ENCODE peak calls at places on chromosomes 1 and 21, in eight cellular contexts. One of them, this sample, is unnamed.
A peak's percentile ranks its signal among the peaks of the same experiment; 100 is the strongest.

GRCh38 chr1:1972976-1973715 is 30.4 kb downstream of the CFAP74 start:
- DNase-seq in PC-9: no peak
- DNase-seq in right lobe of liver: no peak
- DNase-seq in pancreas: no peak
- DNase-seq in kidney: no peak
- DNase-seq in heart left ventricle: no peak
- DNase-seq in bronchial epithelial cell: no peak
- DNase-seq in IMR-90: no peak
- DNase-seq in this sample: no peak

GRCh38 chr1:15282810-15283474 is 35.9 kb downstream of the FHAD1 start:
- DNase-seq in pancreas: peak; percentile 61
- DNase-seq in PC-9: no peak
- DNase-seq in bronchial epithelial cell: peak; percentile 47
- DNase-seq in right lobe of liver: no peak
- DNase-seq in kidney: peak; percentile 55
- DNase-seq in heart left ventricle: peak; percentile 40
- DNase-seq in IMR-90: no peak
- DNase-seq in this sample: no peak

GRCh38 chr1:225817611-225818061 is 7.7 kb downstream of the EPHX1 start:
- DNase-seq in PC-9: peak; percentile 84
- DNase-seq in pancreas: peak; percentile 90
- DNase-seq in kidney: peak; percentile 88
- DNase-seq in right lobe of liver: peak; percentile 93
- DNase-seq in bronchial epithelial cell: peak; percentile 79
- DNase-seq in IMR-90: peak; percentile 88
- DNase-seq in heart left ventricle: peak; percentile 76
- DNase-seq in this sample: peak; percentile 90

GRCh38 chr1:229273507-229274232 is 2.8 kb downstream of the RAB4A start:
- DNase-seq in IMR-90: no peak
- DNase-seq in bronchial epithelial cell: no peak
- DNase-seq in PC-9: no peak
- DNase-seq in heart left ventricle: no peak
- DNase-seq in pancreas: peak; percentile 40
- DNase-seq in right lobe of liver: peak; percentile 69
- DNase-seq in kidney: no peak
- DNase-seq in this sample: no peak

GRCh38 chr1:202266061-202266765 is 72.6 kb downstream of the LGR6 start:
- DNase-seq in bronchial epithelial cell: no peak
- DNase-seq in IMR-90: no peak
- DNase-seq in PC-9: no peak
- DNase-seq in kidney: no peak
- DNase-seq in right lobe of liver: peak; percentile 12
- DNase-seq in heart left ventricle: no peak
- DNase-seq in pancreas: no peak
- DNase-seq in this sample: no peak

GRCh38 chr1:154344977-154345837 is 19.9 kb downstream of the ATP8B2 start:
- DNase-seq in pancreas: no peak
- DNase-seq in kidney: peak; percentile 73
- DNase-seq in PC-9: no peak
- DNase-seq in bronchial epithelial cell: peak; percentile 41
- DNase-seq in heart left ventricle: no peak
- DNase-seq in IMR-90: peak; percentile 35
- DNase-seq in right lobe of liver: no peak
- DNase-seq in this sample: no peak

GRCh38 chr1:172450524-172450885 is 6.6 kb upstream of the PIGC start:
- DNase-seq in heart left ventricle: no peak
- DNase-seq in PC-9: no peak
- DNase-seq in right lobe of liver: peak; percentile 77
- DNase-seq in kidney: peak; percentile 52
- DNase-seq in pancreas: no peak
- DNase-seq in bronchial epithelial cell: no peak
- DNase-seq in IMR-90: no peak
- DNase-seq in this sample: no peak

GRCh38 chr21:26818911-26819310 is 26.3 kb downstream of the ADAMTS1 start:
- DNase-seq in pancreas: no peak
- DNase-seq in heart left ventricle: no peak
- DNase-seq in right lobe of liver: no peak
- DNase-seq in PC-9: no peak
- DNase-seq in IMR-90: no peak
- DNase-seq in kidney: no peak
- DNase-seq in bronchial epithelial cell: no peak
- DNase-seq in this sample: no peak

GRCh38 chr1:88237026-88237425 is 447.0 kb upstream of the PKN2 start:
- DNase-seq in kidney: no peak
- DNase-seq in IMR-90: peak; percentile 54
- DNase-seq in pancreas: no peak
- DNase-seq in bronchial epithelial cell: no peak
- DNase-seq in right lobe of liver: no peak
- DNase-seq in PC-9: no peak
- DNase-seq in heart left ventricle: no peak
- DNase-seq in this sample: no peak

GRCh38 chr1:71695820-71696219 is 586.5 kb downstream of the NEGR1 start:
- DNase-seq in heart left ventricle: no peak
- DNase-seq in IMR-90: peak; percentile 46
- DNase-seq in kidney: no peak
- DNase-seq in bronchial epithelial cell: peak; percentile 40
- DNase-seq in pancreas: no peak
- DNase-seq in right lobe of liver: no peak
- DNase-seq in PC-9: no peak
- DNase-seq in this sample: no peak

GRCh38 chr1:161824618-161825017 is 58.5 kb downstream of the ATF6 start:
- DNase-seq in kidney: no peak
- DNase-seq in IMR-90: no peak
- DNase-seq in right lobe of liver: no peak
- DNase-seq in heart left ventricle: no peak
- DNase-seq in bronchial epithelial cell: no peak
- DNase-seq in PC-9: no peak
- DNase-seq in pancreas: no peak
- DNase-seq in this sample: no peak

GRCh38 chr1:101314244-101314643 is 77.4 kb downstream of the S1PR1 start:
- DNase-seq in IMR-90: peak; percentile 62
- DNase-seq in PC-9: no peak
- DNase-seq in kidney: no peak
- DNase-seq in bronchial epithelial cell: peak; percentile 78
- DNase-seq in pancreas: no peak
- DNase-seq in heart left ventricle: no peak
- DNase-seq in right lobe of liver: no peak
- DNase-seq in this sample: no peak

GRCh38 chr1:177585492-177586220 is 384.2 kb downstream of the SEC16B start:
- DNase-seq in bronchial epithelial cell: peak; percentile 96
- DNase-seq in heart left ventricle: no peak
- DNase-seq in kidney: no peak
- DNase-seq in PC-9: peak; percentile 41
- DNase-seq in IMR-90: no peak
- DNase-seq in right lobe of liver: no peak
- DNase-seq in pancreas: no peak
- DNase-seq in this sample: no peak

GRCh38 chr1:87398644-87399043 is 70.0 kb downstream of the LMO4 start:
- DNase-seq in kidney: no peak
- DNase-seq in right lobe of liver: no peak
- DNase-seq in pancreas: no peak
- DNase-seq in IMR-90: peak; percentile 77
- DNase-seq in bronchial epithelial cell: peak; percentile 91
- DNase-seq in PC-9: no peak
- DNase-seq in heart left ventricle: no peak
- DNase-seq in this sample: no peak

GRCh38 chr21:44397431-44398031 is 44.1 kb downstream of the TRPM2 start:
- DNase-seq in kidney: peak; percentile 63
- DNase-seq in pancreas: no peak
- DNase-seq in heart left ventricle: no peak
- DNase-seq in right lobe of liver: no peak
- DNase-seq in bronchial epithelial cell: no peak
- DNase-seq in PC-9: no peak
- DNase-seq in IMR-90: no peak
- DNase-seq in this sample: no peak

GRCh38 chr1:19430121-19431068 is 54.9 kb downstream of the CAPZB start:
- DNase-seq in pancreas: no peak
- DNase-seq in IMR-90: peak; percentile 80
- DNase-seq in right lobe of liver: no peak
- DNase-seq in kidney: no peak
- DNase-seq in bronchial epithelial cell: peak; percentile 75
- DNase-seq in PC-9: peak; percentile 33
- DNase-seq in heart left ventricle: no peak
- DNase-seq in this sample: peak; percentile 61

GRCh38 chr1:229124471-229125198 is 146.3 kb upstream of the RAB4A start:
- DNase-seq in kidney: no peak
- DNase-seq in PC-9: no peak
- DNase-seq in pancreas: peak; percentile 50
- DNase-seq in heart left ventricle: no peak
- DNase-seq in IMR-90: no peak
- DNase-seq in bronchial epithelial cell: no peak
- DNase-seq in right lobe of liver: peak; percentile 79
- DNase-seq in this sample: no peak

GRCh38 chr1:116881879-116882520 is 27.7 kb upstream of the PTGFRN start:
- DNase-seq in PC-9: peak; percentile 31
- DNase-seq in pancreas: peak; percentile 81
- DNase-seq in bronchial epithelial cell: peak; percentile 78
- DNase-seq in kidney: no peak
- DNase-seq in IMR-90: peak; percentile 65
- DNase-seq in heart left ventricle: peak; percentile 41
- DNase-seq in right lobe of liver: no peak
- DNase-seq in this sample: peak; percentile 51

GRCh38 chr1:4786061-4786460 is 131.7 kb downstream of the AJAP1 start:
- DNase-seq in kidney: no peak
- DNase-seq in IMR-90: no peak
- DNase-seq in pancreas: no peak
- DNase-seq in PC-9: no peak
- DNase-seq in bronchial epithelial cell: peak; percentile 2
- DNase-seq in heart left ventricle: no peak
- DNase-seq in right lobe of liver: peak; percentile 9
- DNase-seq in this sample: no peak

GRCh38 chr1:7365706-7366105 is 405.4 kb upstream of the VAMP3 start:
- DNase-seq in bronchial epithelial cell: no peak
- DNase-seq in IMR-90: no peak
- DNase-seq in right lobe of liver: no peak
- DNase-seq in PC-9: no peak
- DNase-seq in kidney: peak; percentile 51
- DNase-seq in heart left ventricle: no peak
- DNase-seq in pancreas: no peak
- DNase-seq in this sample: no peak
- H3K36me3 ChIP-seq in bronchial epithelial cell: no peaks in the 10 kb centered on the region
- H3K36me3 ChIP-seq in IMR-90: no peaks in the 10 kb centered on the region
- H3K36me3 ChIP-seq in right lobe of liver: no peaks in the 10 kb centered on the region
- H3K36me3 ChIP-seq in PC-9: no peaks in the 10 kb centered on the region
- H3K36me3 ChIP-seq in kidney: no peaks in the 10 kb centered on the region
- H3K36me3 ChIP-seq in heart left ventricle: no peaks in the 10 kb centered on the region
- H3K36me3 ChIP-seq in pancreas: no peaks in the 10 kb centered on the region
- H3K36me3 ChIP-seq in this sample: no peaks in the 10 kb centered on the region

DNA sequence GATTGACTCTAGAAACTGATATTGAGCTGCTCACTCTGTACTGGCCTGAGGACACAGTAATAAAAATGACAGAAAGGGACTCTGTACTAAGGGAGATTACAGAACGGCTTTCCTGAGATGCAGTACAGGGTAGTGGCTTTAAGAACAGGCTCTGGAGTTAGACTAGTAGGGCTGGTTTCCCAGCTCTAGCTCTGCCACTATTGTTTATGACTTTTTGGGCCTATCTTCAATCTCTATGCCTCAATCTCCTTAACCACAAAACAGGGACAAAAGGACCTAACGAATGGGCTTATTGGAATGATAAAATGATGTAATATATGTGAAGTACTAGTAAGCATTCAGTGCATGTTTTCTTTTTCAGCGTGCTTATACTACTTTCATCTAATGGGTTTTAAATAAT is 1.4 kb downstream of the DEPDC1 start:
- DNase-seq in bronchial epithelial cell: no peak
- DNase-seq in kidney: no peak
- DNase-seq in pancreas: no peak
- DNase-seq in PC-9: peak; percentile 8
- DNase-seq in right lobe of liver: no peak
- DNase-seq in heart left ventricle: no peak
- DNase-seq in IMR-90: no peak
- DNase-seq in this sample: no peak
- H3K4me3 ChIP-seq in bronchial epithelial cell: no peak overlapping the region
- H3K4me3 ChIP-seq in kidney: no peak overlapping the region
- H3K4me3 ChIP-seq in pancreas: no peak overlapping the region
- H3K4me3 ChIP-seq in PC-9: peak overlapping the region; percentile 90
- H3K4me3 ChIP-seq in right lobe of liver: no peak overlapping the region
- H3K4me3 ChIP-seq in heart left ventricle: no peak overlapping the region
- H3K4me3 ChIP-seq in IMR-90: peak overlapping the region; percentile 21
- H3K4me3 ChIP-seq in this sample: no peak overlapping the region

GRCh38 chr21:38945536-38946245 is 140.0 kb downstream of the ETS2 start:
- DNase-seq in PC-9: no peak
- DNase-seq in bronchial epithelial cell: no peak
- DNase-seq in heart left ventricle: no peak
- DNase-seq in pancreas: no peak
- DNase-seq in right lobe of liver: no peak
- DNase-seq in IMR-90: peak; percentile 58
- DNase-seq in kidney: no peak
- DNase-seq in this sample: no peak

GRCh38 chr21:38948377-38948776 is 142.6 kb downstream of the ETS2 start:
- DNase-seq in IMR-90: peak; percentile 52
- DNase-seq in heart left ventricle: no peak
- DNase-seq in PC-9: no peak
- DNase-seq in right lobe of liver: no peak
- DNase-seq in bronchial epithelial cell: peak; percentile 77
- DNase-seq in pancreas: no peak
- DNase-seq in kidney: no peak
- DNase-seq in this sample: no peak

GRCh38 chr21:38950388-38951094 is 144.8 kb downstream of the ETS2 start:
- DNase-seq in pancreas: no peak
- DNase-seq in IMR-90: peak; percentile 49
- DNase-seq in heart left ventricle: no peak
- DNase-seq in kidney: no peak
- DNase-seq in bronchial epithelial cell: peak; percentile 61
- DNase-seq in right lobe of liver: no peak
- DNase-seq in PC-9: no peak
- DNase-seq in this sample: no peak

GRCh38 chr21:38951095-38951745 is 145.5 kb downstream of the ETS2 start:
- DNase-seq in PC-9: no peak
- DNase-seq in right lobe of liver: no peak
- DNase-seq in pancreas: no peak
- DNase-seq in IMR-90: no peak
- DNase-seq in heart left ventricle: no peak
- DNase-seq in kidney: no peak
- DNase-seq in bronchial epithelial cell: peak; percentile 30
- DNase-seq in this sample: no peak

GRCh38 chr21:38948981-38949380 is 143.3 kb downstream of the ETS2 start:
- DNase-seq in pancreas: no peak
- DNase-seq in IMR-90: peak; percentile 27
- DNase-seq in bronchial epithelial cell: no peak
- DNase-seq in kidney: no peak
- DNase-seq in PC-9: no peak
- DNase-seq in heart left ventricle: no peak
- DNase-seq in right lobe of liver: no peak
- DNase-seq in this sample: no peak
- TF ChIP-seq CTCF in pancreas: no peak
- TF ChIP-seq CTCF in IMR-90: no peak
- TF ChIP-seq CTCF in bronchial epithelial cell: no peak
- TF ChIP-seq CTCF in kidney: no peak
- TF ChIP-seq CTCF in PC-9: no peak
- TF ChIP-seq CTCF in heart left ventricle: no peak
- TF ChIP-seq CTCF in right lobe of liver: no peak
- TF ChIP-seq CTCF in this sample: no peak

DNA sequence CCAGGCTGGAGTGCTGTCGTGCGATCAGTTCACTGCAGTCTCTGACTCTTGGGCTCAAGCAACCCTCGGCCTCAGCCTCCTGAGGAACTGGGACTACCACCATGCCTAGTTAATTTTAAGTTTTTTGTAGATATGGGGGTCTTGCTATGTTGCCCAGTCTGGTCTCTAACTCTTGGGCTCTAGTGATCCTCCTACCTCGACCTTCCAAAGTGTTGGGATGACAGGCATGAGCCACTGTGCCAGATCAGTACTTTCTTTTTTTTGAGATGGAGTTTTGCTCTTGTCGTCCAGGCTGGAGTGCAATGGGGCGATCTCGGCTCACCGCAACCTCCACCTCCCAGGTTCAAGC is 11.4 kb upstream of the TXNIP start:
- DNase-seq in pancreas: no peak
- DNase-seq in right lobe of liver: no peak
- DNase-seq in kidney: no peak
- DNase-seq in heart left ventricle: no peak
- DNase-seq in PC-9: no peak
- DNase-seq in bronchial epithelial cell: no peak
- DNase-seq in IMR-90: no peak
- DNase-seq in this sample: no peak
- H3K36me3 ChIP-seq in pancreas: no peaks in the 10 kb centered on the region
- H3K36me3 ChIP-seq in right lobe of liver: no peaks in the 10 kb centered on the region
- H3K36me3 ChIP-seq in kidney: no peaks in the 10 kb centered on the region
- H3K36me3 ChIP-seq in heart left ventricle: no peaks in the 10 kb centered on the region
- H3K36me3 ChIP-seq in PC-9: no peaks in the 10 kb centered on the region
- H3K36me3 ChIP-seq in bronchial epithelial cell: no peaks in the 10 kb centered on the region
- H3K36me3 ChIP-seq in IMR-90: no peaks in the 10 kb centered on the region
- H3K36me3 ChIP-seq in this sample: no peaks in the 10 kb centered on the region

This sample was measured in lung.